ENCODE peak calls at places on chromosomes 4 and X, in four cellular contexts. J is testis, E is PC-3, K is hepatocyte. N is an unnamed sample.
A peak's percentile ranks its signal among the peaks of the same experiment; 100 is the strongest.

GRCh38 chr4:75985116-75985515 is 5.6 kb downstream of the SDAD1 start:
- DNase-seq in J (no peak), K (no peak), E (peak; percentile 59), N (no peak)

GRCh38 chrX:53374222-53374820 is 48.1 kb downstream of the SMC1A start:
- DNase-seq in E (no peak), J (no peak), K (no peak), N (no peak)

GRCh38 chr4:173346074-173346473 is 11.9 kb upstream of the HMGB2 start:
- DNase-seq in K (no peak), E (peak; percentile 79), J (no peak), N (peak; percentile 62)

GRCh38 chr4:158783775-158784174 is 14.9 kb downstream of the FNIP2 start:
- DNase-seq in K (no peak), E (peak; percentile 24), J (no peak), N (no peak)

GRCh38 chrX:151675121-151675746 is 20.0 kb upstream of the PRRG3 start:
- DNase-seq in E (no peak), K (no peak), J (peak; percentile 66), N (no peak)

GRCh38 chr4:105551968-105552746 is at the start of gene ARHGEF38:
- DNase-seq in E (peak; percentile 89), K (peak; percentile 81), J (no peak), N (no peak)

GRCh38 chr4:183469327-183469726 is 24.9 kb downstream of the CDKN2AIP start:
- DNase-seq in E (peak; percentile 40), K (no peak), J (no peak), N (no peak)

GRCh38 chr4:169571435-169571834 is 40.9 kb downstream of the NEK1 start:
- DNase-seq in J (no peak), E (no peak), K (no peak), N (no peak)

GRCh38 chrX:41734530-41734929 is 10.5 kb downstream of the GPR82 start:
- DNase-seq in J (no peak), K (no peak), E (peak; percentile 46), N (no peak)

GRCh38 chr4:11259837-11260236 is 168.9 kb downstream of the HS3ST1 start:
- DNase-seq in J (no peak), K (no peak), E (no peak), N (no peak)

GRCh38 chr4:120921456-120922389 is 803 bp downstream of the PRDM5 start:
- DNase-seq in K (peak; percentile 75), J (peak; percentile 83), E (peak; percentile 53), N (no peak)

GRCh38 chrX:138964501-138964900 is 253.0 kb upstream of the FGF13 start:
- DNase-seq in J (no peak), E (no peak), K (no peak), N (no peak)

GRCh38 chrX:25544641-25545040 is 528.9 kb upstream of the ARX start:
- DNase-seq in E (no peak), K (no peak), J (no peak), N (no peak)

GRCh38 chrX:39766882-39767281 is 330.9 kb downstream of the BCOR start:
- DNase-seq in J (peak; percentile 55), K (no peak), E (no peak), N (no peak)

GRCh38 chrX:65522739-65523372 is 11.7 kb downstream of the LAS1L start:
- DNase-seq in E (peak; percentile 41), K (no peak), J (no peak), N (no peak)

GRCh38 chrX:151458824-151459223 is 61.8 kb downstream of the VMA21 start:
- DNase-seq in J (no peak), K (peak; percentile 4), E (no peak), N (no peak)

GRCh38 chr4:823093-823760 is 2.7 kb downstream of the CPLX1 start:
- DNase-seq in K (no peak), E (no peak), J (no peak), N (peak; percentile 51)

GRCh38 chr4:151031831-151032605 is 16.9 kb upstream of the LRBA start:
- DNase-seq in E (peak; percentile 76), K (no peak), J (no peak), N (no peak)

GRCh38 chr4:158814636-158815035 is 45.8 kb downstream of the FNIP2 start:
- DNase-seq in E (no peak), J (no peak), K (no peak), N (no peak)

GRCh38 chr4:20248155-20248558 is 3.5 kb upstream of the SLIT2 start:
- DNase-seq in E (peak; percentile 82), K (peak; percentile 77), J (no peak), N (no peak)

GRCh38 chr4:169009281-169010124 is 552 bp downstream of the CBR4 start:
- DNase-seq in K (peak; percentile 73), E (peak; percentile 67), J (peak; percentile 83), N (no peak)

GRCh38 chrX:39705299-39705698 is 392.5 kb downstream of the BCOR start:
- DNase-seq in K (peak; percentile 76), E (peak; percentile 87), J (peak; percentile 42), N (peak; percentile 58)

GRCh38 chr4:105520819-105521790 is 31.3 kb upstream of the ARHGEF38 start:
- DNase-seq in K (peak; percentile 63), E (peak; percentile 61), J (peak; percentile 60), N (no peak)

GRCh38 chr4:163121689-163122088 is 45.0 kb downstream of the NAF1 start:
- DNase-seq in K (no peak), E (no peak), J (no peak), N (no peak)

GRCh38 chr4:21835712-21836111 is 112.9 kb downstream of the KCNIP4 start:
- DNase-seq in K (no peak), J (no peak), E (peak; percentile 16), N (no peak)

GRCh38 chrX:103615781-103616180 is 8.0 kb downstream of the TCEAL3 start:
- DNase-seq in E (peak; percentile 58), K (no peak), J (no peak), N (no peak)

GRCh38 chrX:31228909-31229308 is 157.1 kb upstream of the FTHL17 start:
- DNase-seq in J (no peak), K (no peak), E (no peak), N (no peak)

DNA sequence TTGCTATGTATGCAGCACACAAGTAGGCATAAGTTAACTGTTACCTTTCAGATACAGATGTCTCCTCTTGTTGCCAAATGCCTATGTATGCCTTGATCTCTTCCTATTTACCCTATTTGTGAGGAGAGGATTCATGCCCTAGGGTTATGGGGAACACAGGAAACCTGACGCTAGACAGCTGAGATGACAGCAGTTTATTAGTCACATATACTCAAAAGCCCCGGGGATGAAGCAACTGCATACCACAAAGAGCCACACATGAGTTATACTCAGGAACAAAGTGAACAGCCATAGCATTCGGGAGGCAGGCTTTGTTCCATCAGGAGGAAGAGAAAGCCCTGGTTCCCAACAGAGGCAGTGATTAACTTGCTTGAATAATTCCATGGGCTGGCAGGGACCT is 1011.7 kb upstream of the PCDH7 start:
- DNase-seq in K (peak; percentile 4), E (peak; percentile 83), J (no peak), N (peak; percentile 73)
- H3K4me1 ChIP-seq in K (no peaks in the 10 kb centered on the region), E (peaks cover 24% of the 10 kb centered on the region), J (no peaks in the 10 kb centered on the region), N (peaks cover 12% of the 10 kb centered on the region)

DNA sequence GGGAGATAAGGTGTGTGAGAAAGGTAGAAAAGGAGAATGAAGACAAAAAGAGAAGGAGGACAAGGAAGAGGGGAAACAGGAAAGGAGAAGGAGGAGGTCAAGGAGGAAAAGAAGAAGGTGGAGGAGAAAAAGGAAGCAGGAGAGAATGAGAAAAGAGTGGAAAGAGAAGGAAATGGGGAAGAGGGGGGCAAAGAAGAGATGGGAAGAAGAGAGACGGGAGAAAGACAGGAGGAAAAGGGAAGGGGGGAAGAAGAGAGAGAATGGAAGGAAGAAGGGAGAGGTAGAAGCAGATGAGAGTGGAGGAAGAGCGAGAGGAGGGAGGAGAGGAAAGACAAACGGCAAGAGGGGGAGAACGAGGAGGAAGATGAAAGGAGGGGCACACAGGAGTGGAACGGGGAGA is 4.1 kb downstream of the GATA1 start:
- DNase-seq in E (no peak), K (no peak), J (no peak), N (no peak)
- H3K4me1 ChIP-seq in E (peaks cover 9% of the 10 kb centered on the region), K (peaks cover 10% of the 10 kb centered on the region), J (no peaks in the 10 kb centered on the region), N (peaks cover 9% of the 10 kb centered on the region)

DNA sequence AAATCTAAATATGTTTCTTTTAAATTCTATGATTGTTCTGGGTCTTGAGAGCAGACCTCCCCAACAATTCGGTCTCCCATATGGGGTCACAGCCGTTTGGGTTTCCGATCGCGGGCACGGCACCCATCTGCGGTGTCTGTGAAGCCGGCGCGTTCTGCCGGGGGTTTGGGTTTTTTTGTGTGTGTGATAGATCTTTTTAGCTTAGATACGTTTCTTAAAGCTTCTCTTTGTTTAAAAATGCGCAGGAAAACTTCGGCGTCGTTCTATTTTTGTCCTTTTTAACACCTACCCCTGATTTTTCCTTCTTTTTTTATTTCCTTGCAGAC is 34.2 kb downstream of the TBC1D14 start:
- DNase-seq in J (no peak), E (no peak), K (no peak), N (no peak)
- H3K4me1 ChIP-seq in J (no peaks in the 10 kb centered on the region), E (peaks cover 15% of the 10 kb centered on the region), K (peaks cover 48% of the 10 kb centered on the region), N (peaks cover 14% of the 10 kb centered on the region)

DNA sequence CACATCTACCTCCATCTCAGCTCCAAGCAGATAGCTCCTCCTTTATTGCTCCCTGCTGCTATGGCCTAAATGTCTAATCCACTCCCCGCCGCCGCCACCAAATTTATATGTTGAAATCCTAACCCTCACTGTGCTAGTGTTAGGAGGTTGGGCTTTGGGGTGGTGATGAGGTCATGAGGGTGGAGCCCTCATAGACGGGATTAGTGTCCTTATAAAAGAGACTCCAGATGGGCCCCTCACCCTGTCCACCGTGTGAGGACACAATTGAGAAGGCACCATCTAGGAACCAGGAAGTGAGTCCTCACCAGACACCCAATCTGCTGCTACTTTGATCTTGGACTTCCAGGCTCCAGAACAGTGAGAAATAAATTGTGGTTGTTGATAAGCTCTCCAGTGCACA is 13.6 kb upstream of the TBC1D14 start:
- DNase-seq in J (no peak), K (no peak), E (no peak), N (no peak)
- H3K4me1 ChIP-seq in J (peaks cover 9% of the 10 kb centered on the region), K (peaks cover 28% of the 10 kb centered on the region), E (peaks cover 6% of the 10 kb centered on the region), N (no peaks in the 10 kb centered on the region)

DNA sequence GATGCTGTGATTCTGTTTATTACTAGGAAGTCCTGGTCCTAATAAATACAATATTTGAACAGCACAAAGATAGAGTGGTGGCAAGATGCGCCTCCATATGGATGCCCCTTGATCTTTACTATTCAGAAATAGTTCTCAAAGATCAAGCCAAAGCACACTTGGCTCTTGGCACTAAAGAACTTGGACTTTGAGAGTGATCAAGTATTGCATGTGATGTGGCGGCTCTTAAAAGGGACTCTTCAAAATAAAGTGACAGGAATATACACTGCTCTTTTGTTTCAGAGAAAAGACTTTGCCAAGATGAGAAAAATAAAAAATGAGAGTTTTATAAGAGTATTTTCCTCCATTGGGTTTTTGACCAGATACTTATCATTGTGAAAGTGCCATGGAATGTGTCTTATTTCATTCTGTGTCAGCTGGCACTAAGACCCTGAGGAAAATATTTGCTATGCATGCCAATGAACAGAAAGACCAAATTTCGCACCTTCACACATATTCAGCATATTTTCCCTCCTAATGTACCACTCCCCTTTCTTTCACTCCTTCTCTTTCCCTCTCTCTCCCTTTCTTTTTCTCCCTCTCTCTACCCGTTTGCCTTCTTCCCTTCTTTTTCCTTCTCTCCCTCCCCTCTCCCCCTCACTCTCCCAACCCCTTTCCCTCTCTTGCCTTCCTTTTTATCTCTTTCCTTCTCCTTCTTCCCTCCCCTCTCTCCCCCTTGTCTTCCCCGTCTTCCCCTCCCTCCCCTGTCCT is 35.1 kb downstream of the ARHGAP24 start:
- DNase-seq in K (no peak), E (no peak), J (no peak), N (no peak)
- H3K4me1 ChIP-seq in K (peaks cover 4% of the 10 kb centered on the region), E (no peaks in the 10 kb centered on the region), J (no peaks in the 10 kb centered on the region), N (no peaks in the 10 kb centered on the region)

DNA sequence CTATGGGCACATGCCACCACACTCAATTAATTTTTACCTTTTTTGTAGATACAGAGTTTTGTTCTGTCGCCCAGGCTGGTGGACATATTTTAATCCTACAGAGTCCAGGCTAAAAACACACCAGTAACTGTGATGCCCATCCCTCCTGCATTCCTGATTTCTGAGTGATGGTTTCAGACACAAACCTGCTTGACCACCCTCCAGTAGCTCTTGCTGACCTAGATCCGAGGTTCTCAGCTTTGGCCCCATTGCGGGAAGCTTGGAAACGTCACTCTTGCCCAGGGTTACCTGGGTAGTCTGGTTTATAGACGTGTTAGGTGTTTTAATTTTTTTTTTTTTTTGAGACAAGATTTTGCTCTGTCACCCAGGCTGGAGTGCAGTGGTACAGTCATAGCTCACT is 7.5 kb downstream of the CD99 start:
- DNase-seq in J (no peak), K (no peak), E (peak; percentile 89), N (no peak)
- H3K4me1 ChIP-seq in J (peaks cover 68% of the 10 kb centered on the region), K (peaks cover 46% of the 10 kb centered on the region), E (peaks cover 34% of the 10 kb centered on the region), N (peaks cover 64% of the 10 kb centered on the region)